ENCODE peak calls at places on chromosome 17, in seven cellular contexts. One of them, this sample, is unnamed.
A peak's percentile ranks its signal among the peaks of the same experiment; 100 is the strongest.

GRCh38 chr17:1008008-1008761 is 11.3 kb downstream of the TIMM22 start:
- DNase-seq in activated gamma-delta T cell treated with Interleukin-2 at 50 U/mL for 16 hours: no peak
- DNase-seq in retina: no peak
- DNase-seq in MV-4-11: no peak
- DNase-seq in T-helper 17 cell: no peak
- DNase-seq in NCI-H1694: peak; percentile 43
- DNase-seq in stomach: no peak
- DNase-seq in this sample: no peak

GRCh38 chr17:81440511-81441244 is 45.4 kb downstream of the BAHCC1 start:
- DNase-seq in activated gamma-delta T cell treated with Interleukin-2 at 50 U/mL for 16 hours: no peak
- DNase-seq in retina: peak; percentile 74
- DNase-seq in MV-4-11: no peak
- DNase-seq in T-helper 17 cell: no peak
- DNase-seq in NCI-H1694: peak; percentile 58
- DNase-seq in stomach: no peak
- DNase-seq in this sample: peak; percentile 62

GRCh38 chr17:1769826-1770477 is 8.1 kb downstream of the SERPINF1 start:
- DNase-seq in activated gamma-delta T cell treated with Interleukin-2 at 50 U/mL for 16 hours: peak; percentile 12
- DNase-seq in retina: peak; percentile 61
- DNase-seq in MV-4-11: no peak
- DNase-seq in T-helper 17 cell: no peak
- DNase-seq in NCI-H1694: peak; percentile 13
- DNase-seq in stomach: no peak
- DNase-seq in this sample: peak; percentile 52

GRCh38 chr17:38667099-38667786 is 7.5 kb downstream of the EPOP start:
- DNase-seq in activated gamma-delta T cell treated with Interleukin-2 at 50 U/mL for 16 hours: peak; percentile 48
- DNase-seq in retina: peak; percentile 77
- DNase-seq in MV-4-11: peak; percentile 54
- DNase-seq in T-helper 17 cell: peak; percentile 24
- DNase-seq in NCI-H1694: peak; percentile 63
- DNase-seq in stomach: peak; percentile 70
- DNase-seq in this sample: peak; percentile 82

GRCh38 chr17:34076743-34077631 is 178.1 kb upstream of the CCL2 start:
- DNase-seq in activated gamma-delta T cell treated with Interleukin-2 at 50 U/mL for 16 hours: no peak
- DNase-seq in retina: peak; percentile 77
- DNase-seq in MV-4-11: no peak
- DNase-seq in T-helper 17 cell: no peak
- DNase-seq in NCI-H1694: no peak
- DNase-seq in stomach: no peak
- DNase-seq in this sample: no peak

GRCh38 chr17:31508310-31509094 is 117.0 kb downstream of the RAB11FIP4 start:
- DNase-seq in activated gamma-delta T cell treated with Interleukin-2 at 50 U/mL for 16 hours: peak; percentile 69
- DNase-seq in retina: no peak
- DNase-seq in MV-4-11: no peak
- DNase-seq in T-helper 17 cell: no peak
- DNase-seq in NCI-H1694: no peak
- DNase-seq in stomach: peak; percentile 48
- DNase-seq in this sample: peak; percentile 8

GRCh38 chr17:16001498-16001897 is 1.9 kb downstream of the TTC19 start:
- DNase-seq in activated gamma-delta T cell treated with Interleukin-2 at 50 U/mL for 16 hours: no peak
- DNase-seq in retina: no peak
- DNase-seq in MV-4-11: peak; percentile 12
- DNase-seq in T-helper 17 cell: no peak
- DNase-seq in NCI-H1694: no peak
- DNase-seq in stomach: no peak
- DNase-seq in this sample: no peak

GRCh38 chr17:8223356-8224063 is 13.1 kb upstream of the AURKB start:
- DNase-seq in activated gamma-delta T cell treated with Interleukin-2 at 50 U/mL for 16 hours: peak; percentile 45
- DNase-seq in retina: no peak
- DNase-seq in MV-4-11: peak; percentile 74
- DNase-seq in T-helper 17 cell: no peak
- DNase-seq in NCI-H1694: peak; percentile 66
- DNase-seq in stomach: peak; percentile 67
- DNase-seq in this sample: peak; percentile 95

GRCh38 chr17:3914319-3914685 is 2.0 kb downstream of the P2RX1 start:
- DNase-seq in activated gamma-delta T cell treated with Interleukin-2 at 50 U/mL for 16 hours: no peak
- DNase-seq in retina: no peak
- DNase-seq in MV-4-11: peak; percentile 87
- DNase-seq in T-helper 17 cell: no peak
- DNase-seq in NCI-H1694: no peak
- DNase-seq in stomach: peak; percentile 43
- DNase-seq in this sample: no peak

GRCh38 chr17:46742539-46743270 is 75.8 kb downstream of the WNT3 start:
- DNase-seq in activated gamma-delta T cell treated with Interleukin-2 at 50 U/mL for 16 hours: no peak
- DNase-seq in retina: no peak
- DNase-seq in MV-4-11: peak; percentile 82
- DNase-seq in T-helper 17 cell: no peak
- DNase-seq in NCI-H1694: no peak
- DNase-seq in stomach: no peak
- DNase-seq in this sample: peak; percentile 74

GRCh38 chr17:50550661-50551432 is 3.9 kb downstream of the SPATA20 start:
- DNase-seq in activated gamma-delta T cell treated with Interleukin-2 at 50 U/mL for 16 hours: no peak
- DNase-seq in retina: peak; percentile 89
- DNase-seq in MV-4-11: peak; percentile 4
- DNase-seq in T-helper 17 cell: no peak
- DNase-seq in NCI-H1694: peak; percentile 34
- DNase-seq in stomach: peak; percentile 86
- DNase-seq in this sample: peak; percentile 96

GRCh38 chr17:20009052-20009301 is 182 bp upstream of the SPECC1 start:
- DNase-seq in activated gamma-delta T cell treated with Interleukin-2 at 50 U/mL for 16 hours: no peak
- DNase-seq in retina: no peak
- DNase-seq in MV-4-11: no peak
- DNase-seq in T-helper 17 cell: no peak
- DNase-seq in NCI-H1694: no peak
- DNase-seq in stomach: no peak
- DNase-seq in this sample: no peak

GRCh38 chr17:42325026-42325425 is 36.7 kb downstream of the STAT5A start:
- DNase-seq in activated gamma-delta T cell treated with Interleukin-2 at 50 U/mL for 16 hours: no peak
- DNase-seq in retina: no peak
- DNase-seq in MV-4-11: no peak
- DNase-seq in T-helper 17 cell: no peak
- DNase-seq in NCI-H1694: no peak
- DNase-seq in stomach: no peak
- DNase-seq in this sample: peak; percentile 22

GRCh38 chr17:62824290-62825135 is 16.4 kb upstream of the MARCHF10 start:
- DNase-seq in activated gamma-delta T cell treated with Interleukin-2 at 50 U/mL for 16 hours: no peak
- DNase-seq in retina: no peak
- DNase-seq in MV-4-11: no peak
- DNase-seq in T-helper 17 cell: no peak
- DNase-seq in NCI-H1694: no peak
- DNase-seq in stomach: no peak
- DNase-seq in this sample: no peak

GRCh38 chr17:15351925-15352324 is 10.5 kb upstream of the TEKT3 start:
- DNase-seq in activated gamma-delta T cell treated with Interleukin-2 at 50 U/mL for 16 hours: no peak
- DNase-seq in retina: no peak
- DNase-seq in MV-4-11: peak; percentile 28
- DNase-seq in T-helper 17 cell: no peak
- DNase-seq in NCI-H1694: no peak
- DNase-seq in stomach: no peak
- DNase-seq in this sample: no peak

GRCh38 chr17:58322581-58323419 is 5.8 kb downstream of the TSPOAP1 start:
- DNase-seq in activated gamma-delta T cell treated with Interleukin-2 at 50 U/mL for 16 hours: no peak
- DNase-seq in retina: no peak
- DNase-seq in MV-4-11: no peak
- DNase-seq in T-helper 17 cell: no peak
- DNase-seq in NCI-H1694: no peak
- DNase-seq in stomach: no peak
- DNase-seq in this sample: no peak

GRCh38 chr17:79136596-79136995 is 62.0 kb downstream of the ENGASE start:
- DNase-seq in activated gamma-delta T cell treated with Interleukin-2 at 50 U/mL for 16 hours: no peak
- DNase-seq in retina: no peak
- DNase-seq in MV-4-11: no peak
- DNase-seq in T-helper 17 cell: no peak
- DNase-seq in NCI-H1694: no peak
- DNase-seq in stomach: no peak
- DNase-seq in this sample: no peak

GRCh38 chr17:67686246-67686645 is 31.5 kb upstream of the NOL11 start:
- DNase-seq in activated gamma-delta T cell treated with Interleukin-2 at 50 U/mL for 16 hours: no peak
- DNase-seq in retina: no peak
- DNase-seq in MV-4-11: peak; percentile 31
- DNase-seq in T-helper 17 cell: no peak
- DNase-seq in NCI-H1694: no peak
- DNase-seq in stomach: no peak
- DNase-seq in this sample: no peak

GRCh38 chr17:76304226-76305134 is 3.6 kb downstream of the QRICH2 start:
- DNase-seq in activated gamma-delta T cell treated with Interleukin-2 at 50 U/mL for 16 hours: no peak
- DNase-seq in retina: peak; percentile 41
- DNase-seq in MV-4-11: no peak
- DNase-seq in T-helper 17 cell: no peak
- DNase-seq in NCI-H1694: no peak
- DNase-seq in stomach: no peak
- DNase-seq in this sample: no peak

GRCh38 chr17:61005358-61005757 is 327.7 kb downstream of the BCAS3 start:
- DNase-seq in activated gamma-delta T cell treated with Interleukin-2 at 50 U/mL for 16 hours: no peak
- DNase-seq in retina: no peak
- DNase-seq in MV-4-11: no peak
- DNase-seq in T-helper 17 cell: no peak
- DNase-seq in NCI-H1694: no peak
- DNase-seq in stomach: no peak
- DNase-seq in this sample: no peak

GRCh38 chr17:77637807-77638182 is 320.7 kb upstream of the TNRC6C start:
- DNase-seq in activated gamma-delta T cell treated with Interleukin-2 at 50 U/mL for 16 hours: no peak
- DNase-seq in retina: peak; percentile 84
- DNase-seq in MV-4-11: no peak
- DNase-seq in T-helper 17 cell: no peak
- DNase-seq in NCI-H1694: no peak
- DNase-seq in stomach: no peak
- DNase-seq in this sample: no peak

GRCh38 chr17:78976907-78977680 is 2.6 kb downstream of the LGALS3BP start:
- DNase-seq in activated gamma-delta T cell treated with Interleukin-2 at 50 U/mL for 16 hours: no peak
- DNase-seq in retina: no peak
- DNase-seq in MV-4-11: no peak
- DNase-seq in T-helper 17 cell: no peak
- DNase-seq in NCI-H1694: no peak
- DNase-seq in stomach: no peak
- DNase-seq in this sample: no peak

GRCh38 chr17:2542456-2542855 is 30.8 kb upstream of the METTL16 start:
- DNase-seq in activated gamma-delta T cell treated with Interleukin-2 at 50 U/mL for 16 hours: no peak
- DNase-seq in retina: peak; percentile 5
- DNase-seq in MV-4-11: no peak
- DNase-seq in T-helper 17 cell: no peak
- DNase-seq in NCI-H1694: no peak
- DNase-seq in stomach: no peak
- DNase-seq in this sample: no peak

GRCh38 chr17:78131172-78132085 is 858 bp downstream of the TMC8 start:
- DNase-seq in activated gamma-delta T cell treated with Interleukin-2 at 50 U/mL for 16 hours: peak; percentile 52
- DNase-seq in retina: no peak
- DNase-seq in MV-4-11: peak; percentile 15
- DNase-seq in T-helper 17 cell: no peak
- DNase-seq in NCI-H1694: no peak
- DNase-seq in stomach: no peak
- DNase-seq in this sample: peak; percentile 69

GRCh38 chr17:16652847-16653366 is 743 bp downstream of the ZNF624 start:
- DNase-seq in activated gamma-delta T cell treated with Interleukin-2 at 50 U/mL for 16 hours: no peak
- DNase-seq in retina: no peak
- DNase-seq in MV-4-11: no peak
- DNase-seq in T-helper 17 cell: no peak
- DNase-seq in NCI-H1694: peak; percentile 19
- DNase-seq in stomach: no peak
- DNase-seq in this sample: peak; percentile 11

GRCh38 chr17:59838196-59838911 is 54.4 kb downstream of the TUBD1 start:
- DNase-seq in activated gamma-delta T cell treated with Interleukin-2 at 50 U/mL for 16 hours: no peak
- DNase-seq in retina: no peak
- DNase-seq in MV-4-11: no peak
- DNase-seq in T-helper 17 cell: no peak
- DNase-seq in NCI-H1694: no peak
- DNase-seq in stomach: no peak
- DNase-seq in this sample: peak; percentile 61

GRCh38 chr17:4233668-4234258 is 30.0 kb downstream of the ANKFY1 start:
- DNase-seq in activated gamma-delta T cell treated with Interleukin-2 at 50 U/mL for 16 hours: no peak
- DNase-seq in retina: no peak
- DNase-seq in MV-4-11: no peak
- DNase-seq in T-helper 17 cell: no peak
- DNase-seq in NCI-H1694: no peak
- DNase-seq in stomach: no peak
- DNase-seq in this sample: no peak

GRCh38 chr17:4945176-4945943 is 3.0 kb downstream of the PFN1 start:
- DNase-seq in activated gamma-delta T cell treated with Interleukin-2 at 50 U/mL for 16 hours: peak; percentile 75
- DNase-seq in retina: no peak
- DNase-seq in MV-4-11: peak; percentile 80
- DNase-seq in T-helper 17 cell: peak; percentile 48
- DNase-seq in NCI-H1694: no peak
- DNase-seq in stomach: peak; percentile 79
- DNase-seq in this sample: peak; percentile 88

GRCh38 chr17:40452074-40452787 is 9.0 kb downstream of the IGFBP4 start:
- DNase-seq in activated gamma-delta T cell treated with Interleukin-2 at 50 U/mL for 16 hours: no peak
- DNase-seq in retina: no peak
- DNase-seq in MV-4-11: no peak
- DNase-seq in T-helper 17 cell: no peak
- DNase-seq in NCI-H1694: no peak
- DNase-seq in stomach: no peak
- DNase-seq in this sample: peak; percentile 10

GRCh38 chr17:152860-153420 is 15.6 kb downstream of the SCGB1C2 start:
- DNase-seq in activated gamma-delta T cell treated with Interleukin-2 at 50 U/mL for 16 hours: no peak
- DNase-seq in retina: no peak
- DNase-seq in MV-4-11: no peak
- DNase-seq in T-helper 17 cell: peak; percentile 5
- DNase-seq in NCI-H1694: no peak
- DNase-seq in stomach: no peak
- DNase-seq in this sample: no peak